ENCODE peak calls at places on chromosomes 11 and 22, in six cellular contexts. F is upper lobe of left lung, U is HCT116, A is transverse colon, Q is HL-60, I is K562. G is an unnamed sample.

GRCh38 chr11:90134420-90135003 is at the start of gene NAALAD2:
- DNase-seq in I (peak; percentile 7), F (peak; percentile 63), Q (no peak), A (peak; percentile 11), U (no peak), G (no peak)

GRCh38 chr11:19789840-19790710 is 77.4 kb downstream of the NAV2 start:
- DNase-seq in Q (no peak), I (no peak), U (no peak), F (no peak), A (peak; percentile 68), G (no peak)

GRCh38 chr22:50447576-50448551 is 27.0 kb downstream of the SBF1 start:
- DNase-seq in Q (no peak), U (no peak), A (no peak), I (no peak), F (peak; percentile 77), G (no peak)

GRCh38 chr22:47204002-47204979 is 441.8 kb downstream of the TBC1D22A start:
- DNase-seq in I (no peak), F (no peak), Q (no peak), A (no peak), U (no peak), G (peak; percentile 48)

GRCh38 chr11:63680842-63681207 is 475 bp upstream of the RTN3 start:
- DNase-seq in A (no peak), Q (no peak), I (no peak), F (no peak), U (no peak), G (no peak)

GRCh38 chr11:93537022-93537421 is 6.2 kb downstream of the SMCO4 start:
- DNase-seq in F (no peak), Q (no peak), I (no peak), A (no peak), U (no peak), G (no peak)

GRCh38 chr11:122248130-122248529 is 132.1 kb upstream of the BLID start:
- DNase-seq in A (no peak), U (no peak), I (no peak), Q (no peak), F (no peak), G (no peak)

GRCh38 chr11:6390718-6391547 is 659 bp downstream of the SMPD1 start:
- DNase-seq in A (no peak), I (no peak), U (no peak), Q (no peak), F (peak; percentile 38), G (no peak)

GRCh38 chr11:124074554-124074953 is 33.4 kb upstream of the OR10G7 start:
- DNase-seq in F (peak; percentile 26), I (no peak), U (no peak), A (no peak), Q (no peak), G (no peak)

GRCh38 chr11:62055970-62056369 is 67.8 kb upstream of the INCENP start:
- DNase-seq in F (no peak), U (no peak), I (no peak), Q (no peak), A (no peak), G (no peak)

GRCh38 chr11:132895340-132895739 is 637.0 kb downstream of the OPCML start:
- DNase-seq in F (no peak), I (no peak), A (no peak), Q (no peak), U (no peak), G (no peak)

GRCh38 chr22:40679964-40680818 is 907 bp downstream of the MCHR1 start:
- DNase-seq in F (no peak), I (no peak), A (no peak), Q (no peak), U (no peak), G (no peak)

GRCh38 chr11:125426818-125427528 is 69.1 kb downstream of the FEZ1 start:
- DNase-seq in I (no peak), F (peak; percentile 24), U (no peak), A (no peak), Q (no peak), G (no peak)

GRCh38 chr11:125429174-125429707 is 66.8 kb downstream of the FEZ1 start:
- DNase-seq in Q (peak; percentile 45), F (no peak), I (peak; percentile 75), A (peak; percentile 22), U (peak; percentile 63), G (no peak)

GRCh38 chr11:125431009-125431408 is 65.1 kb downstream of the FEZ1 start:
- DNase-seq in Q (no peak), I (no peak), A (no peak), U (no peak), F (no peak), G (no peak)

GRCh38 chr11:125429807-125430678 is 66.0 kb downstream of the FEZ1 start:
- DNase-seq in U (no peak), F (no peak), A (no peak), I (no peak), Q (no peak), G (no peak)

DNA sequence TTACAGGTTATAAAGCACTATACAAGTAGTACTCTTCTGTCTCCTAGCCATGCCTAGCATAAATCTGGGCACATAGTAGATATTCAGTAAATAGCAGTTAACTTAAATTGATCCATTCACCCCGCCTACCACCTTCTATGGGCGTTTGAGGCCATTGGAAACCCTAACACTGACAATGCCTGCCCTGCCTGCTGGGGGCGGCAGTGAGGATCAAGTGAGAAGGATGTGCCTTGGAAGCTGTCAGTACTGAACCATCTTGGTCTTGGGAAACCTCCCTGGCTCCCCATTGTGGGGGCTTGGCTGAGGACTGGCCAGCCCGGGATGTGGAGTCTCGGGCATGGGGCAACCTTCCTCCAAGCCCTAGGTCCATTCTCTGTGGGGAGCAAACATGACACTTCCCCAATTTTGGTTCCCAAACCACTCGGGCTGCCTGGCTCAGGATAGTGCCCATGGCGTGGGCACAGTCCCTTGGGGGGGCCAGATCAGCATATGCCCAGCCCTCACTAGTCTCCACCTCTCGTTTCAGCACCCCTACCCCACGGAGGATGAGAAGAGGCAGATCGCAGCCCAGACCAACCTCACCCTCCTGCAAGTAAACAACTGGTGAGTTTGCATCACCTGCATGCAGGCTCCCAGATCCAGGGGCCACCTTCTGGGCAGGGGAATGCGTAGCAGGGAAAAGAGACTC is 67.4 kb downstream of the FEZ1 start:
- DNase-seq in U (no peak), Q (no peak), I (peak; percentile 54), A (no peak), F (no peak), G (no peak)
- TF ChIP-seq CTCF in U (peak; percentile 63), Q (no peak), I (peak; percentile 48), A (no peak), F (no peak), G (no peak)

DNA sequence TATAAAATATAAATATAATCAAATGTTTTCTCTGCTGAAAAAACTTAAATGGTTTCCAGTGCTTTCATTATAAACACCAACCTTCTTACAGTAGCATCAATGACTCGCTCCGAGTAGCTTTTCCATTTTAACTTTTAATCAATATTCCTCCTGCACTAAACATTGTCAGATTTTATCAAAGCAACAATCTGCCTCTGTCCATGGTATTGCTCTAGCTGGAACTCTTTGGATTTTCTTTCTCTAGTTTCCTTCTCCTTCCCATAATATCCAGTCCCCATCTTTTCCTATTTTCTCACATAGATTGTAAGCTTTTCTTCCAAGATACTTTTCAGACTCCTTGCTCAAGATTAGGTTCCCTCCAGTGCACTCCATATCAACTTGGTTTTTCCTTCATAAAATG is 716.3 kb downstream of the NELL1 start:
- DNase-seq in Q (no peak), A (no peak), F (no peak), I (no peak), U (no peak), G (no peak)
- TF ChIP-seq POLR2AphosphoS5 in Q (no peak), A (no peak), F (no peak), I (no peak), U (no peak), G (no peak)

DNA sequence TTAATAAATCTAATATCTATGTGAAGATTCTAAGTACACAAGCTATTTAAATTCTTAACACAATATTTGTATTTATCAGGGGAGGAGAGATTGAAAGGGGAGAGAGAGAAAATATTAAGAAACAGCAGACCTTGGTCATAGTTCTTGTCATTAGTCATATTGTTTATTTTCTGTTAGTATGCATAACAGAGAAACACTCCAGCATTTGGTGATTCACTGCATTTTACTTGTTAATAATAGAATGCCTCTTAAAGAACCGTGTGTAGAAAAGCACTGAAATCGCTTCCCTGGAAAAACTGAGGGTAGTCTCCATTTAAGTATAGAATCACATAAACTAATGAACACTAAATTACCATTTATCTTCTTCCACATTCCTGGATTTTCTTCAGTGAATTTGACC is 122.7 kb upstream of the TRPC6 start:
- DNase-seq in I (no peak), Q (no peak), F (no peak), A (no peak), U (no peak), G (no peak)
- TF ChIP-seq CTCF in I (no peak), Q (no peak), F (no peak), A (no peak), U (no peak), G (no peak)

GRCh38 chr11:65301491-65302329 is 13.0 kb upstream of the CDC42EP2 start:
- DNase-seq in U (no peak), A (peak; percentile 31), Q (no peak), F (peak; percentile 77), I (peak; percentile 57), G (no peak)
- TF ChIP-seq POLR2AphosphoS5 in U (no peak), A (no peak), Q (no peak), F (no peak), I (peak; percentile 7), G (no peak)

GRCh38 chr22:44807915-44808690 is 55.7 kb downstream of the ARHGAP8 start:
- DNase-seq in Q (no peak), A (no peak), I (peak; percentile 66), U (no peak), F (no peak), G (no peak)
- TF ChIP-seq CTCF in Q (no peak), A (no peak), I (peak; percentile 47), U (peak; percentile 47), F (no peak), G (no peak)

DNA sequence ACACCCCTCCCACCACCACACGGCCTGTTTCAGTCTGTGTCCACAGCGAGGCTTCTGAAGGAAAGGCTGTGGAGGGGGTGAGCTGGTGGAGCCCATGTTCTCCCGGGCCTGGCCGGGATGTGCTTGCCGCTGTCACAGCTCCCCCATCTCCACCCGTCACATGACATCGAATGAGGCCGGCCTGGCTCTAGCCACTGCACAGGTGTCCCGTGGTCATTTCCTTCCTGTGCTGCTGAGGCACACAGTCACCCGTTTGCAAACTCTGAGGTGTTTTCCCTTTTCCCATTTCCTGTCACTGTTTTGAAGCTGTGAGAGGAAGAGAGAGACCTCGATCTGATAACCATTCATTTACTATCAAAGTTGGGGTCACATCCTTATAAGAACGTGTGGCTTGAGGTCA is 55.7 kb upstream of the CLDN5 start:
- DNase-seq in I (peak; percentile 66), A (peak; percentile 11), U (no peak), Q (no peak), F (no peak), G (no peak)
- TF ChIP-seq POLR2AphosphoS5 in I (no peak), A (peak; percentile 12), U (no peak), Q (no peak), F (peak; percentile 95), G (peak; percentile 77)

DNA sequence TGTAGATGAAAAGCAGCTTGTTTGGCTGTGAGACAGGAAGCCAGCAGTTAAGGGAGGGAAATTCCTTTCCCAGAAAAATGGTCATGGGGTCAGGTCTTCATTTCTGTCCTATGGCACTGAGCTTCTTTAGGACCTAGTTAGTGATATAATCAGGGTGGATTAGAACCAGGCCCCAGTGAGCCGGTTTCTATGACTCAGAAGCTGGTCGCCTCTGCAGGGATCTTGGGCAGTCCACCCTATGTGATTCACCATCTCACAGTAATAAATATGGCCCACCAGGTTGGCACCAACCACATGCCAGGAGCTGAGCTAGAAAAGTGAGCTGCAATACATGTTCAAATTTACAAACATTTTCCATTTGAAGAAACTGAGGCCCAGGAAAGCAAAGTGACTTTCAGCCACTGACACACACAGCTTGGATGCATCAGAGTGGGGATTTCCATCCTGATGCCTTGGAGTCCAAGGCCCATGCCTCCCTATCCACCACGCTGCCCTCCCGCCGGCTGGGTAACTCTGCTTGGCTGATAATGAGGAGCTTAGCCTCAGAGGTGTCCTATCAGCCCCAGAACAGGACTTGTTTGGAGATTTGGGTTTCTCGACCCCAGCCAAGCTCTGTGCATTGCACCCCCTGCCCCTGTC is 42.0 kb downstream of the CD82 start:
- DNase-seq in Q (no peak), I (no peak), U (no peak), A (no peak), F (no peak), G (no peak)
- TF ChIP-seq CTCF in Q (no peak), I (no peak), U (no peak), A (no peak), F (no peak), G (no peak)

G was measured in breast epithelium.